ENCODE peak calls at places on chromosomes 7 and 10, in nine cellular contexts. H, J, X, L, D, I, S, W and F are unnamed samples.

GRCh38 chr7:99459087-99459486 is 6.9 kb downstream of the ATP5MF start:
- DNase-seq in H (peak; percentile 32), J (no peak), X (no peak), L (peak; percentile 57), D (peak; percentile 53), I (peak; percentile 43), S (peak; percentile 82), W (no peak), F (peak; percentile 40)

GRCh38 chr10:27319752-27320561 is 79.4 kb upstream of the ACBD5 start:
- DNase-seq in H (peak; percentile 58), J (peak; percentile 59), X (no peak), L (peak; percentile 56), D (no peak), I (no peak), S (peak; percentile 79), W (peak; percentile 23), F (no peak)

GRCh38 chr10:124827474-124827873 is 25.9 kb downstream of the ABRAXAS2 start:
- DNase-seq in H (no peak), J (peak; percentile 10), X (no peak), L (peak; percentile 61), D (peak; percentile 16), I (peak; percentile 47), S (peak; percentile 45), W (peak; percentile 45), F (peak; percentile 51)

GRCh38 chr10:44010873-44011602 is 362.4 kb upstream of the ZNF32 start:
- DNase-seq in H (no peak), J (no peak), X (no peak), L (no peak), D (peak; percentile 97), I (peak; percentile 55), S (no peak), W (no peak), F (peak; percentile 91)

GRCh38 chr10:58280982-58281752 is 12.2 kb downstream of the CISD1 start:
- DNase-seq in H (no peak), J (no peak), X (no peak), L (no peak), D (peak; percentile 55), I (no peak), S (no peak), W (no peak), F (no peak)

GRCh38 chr7:30331338-30331737 is 46.9 kb downstream of the ZNRF2 start:
- DNase-seq in H (no peak), J (no peak), X (no peak), L (peak; percentile 14), D (no peak), I (peak; percentile 61), S (no peak), W (no peak), F (no peak)

GRCh38 chr7:85030893-85031292 is 156.0 kb downstream of the SEMA3D start:
- DNase-seq in H (peak; percentile 37), J (peak; percentile 49), X (peak; percentile 26), L (peak; percentile 80), D (peak; percentile 58), I (peak; percentile 74), S (peak; percentile 56), W (peak; percentile 1), F (peak; percentile 34)

GRCh38 chr10:126839094-126839761 is 66.0 kb upstream of the DOCK1 start:
- DNase-seq in H (no peak), J (peak; percentile 70), X (no peak), L (no peak), D (no peak), I (no peak), S (peak; percentile 30), W (no peak), F (no peak)

GRCh38 chr10:133131053-133131452 is 29.0 kb upstream of the KNDC1 start:
- DNase-seq in H (no peak), J (no peak), X (no peak), L (no peak), D (no peak), I (no peak), S (no peak), W (no peak), F (no peak)

GRCh38 chr10:55822096-55822495 is 539.0 kb downstream of the ZWINT start:
- DNase-seq in H (no peak), J (no peak), X (no peak), L (no peak), D (no peak), I (no peak), S (peak; percentile 66), W (no peak), F (no peak)

GRCh38 chr10:16799621-16800020 is 17.6 kb downstream of the RSU1 start:
- DNase-seq in H (no peak), J (no peak), X (no peak), L (no peak), D (no peak), I (no peak), S (peak; percentile 41), W (no peak), F (no peak)

GRCh38 chr7:15197359-15197977 is 294.9 kb upstream of the DGKB start:
- DNase-seq in H (no peak), J (no peak), X (no peak), L (peak; percentile 17), D (no peak), I (no peak), S (no peak), W (no peak), F (no peak)

GRCh38 chr7:2573747-2574146 is 15.0 kb downstream of the IQCE start:
- DNase-seq in H (no peak), J (no peak), X (no peak), L (no peak), D (no peak), I (no peak), S (no peak), W (no peak), F (no peak)

GRCh38 chr7:55018361-55019328 is at the start of gene EGFR:
- DNase-seq in H (peak; percentile 82), J (peak; percentile 87), X (peak; percentile 40), L (peak; percentile 89), D (peak; percentile 14), I (peak; percentile 76), S (peak; percentile 75), W (peak; percentile 91), F (no peak)

DNA sequence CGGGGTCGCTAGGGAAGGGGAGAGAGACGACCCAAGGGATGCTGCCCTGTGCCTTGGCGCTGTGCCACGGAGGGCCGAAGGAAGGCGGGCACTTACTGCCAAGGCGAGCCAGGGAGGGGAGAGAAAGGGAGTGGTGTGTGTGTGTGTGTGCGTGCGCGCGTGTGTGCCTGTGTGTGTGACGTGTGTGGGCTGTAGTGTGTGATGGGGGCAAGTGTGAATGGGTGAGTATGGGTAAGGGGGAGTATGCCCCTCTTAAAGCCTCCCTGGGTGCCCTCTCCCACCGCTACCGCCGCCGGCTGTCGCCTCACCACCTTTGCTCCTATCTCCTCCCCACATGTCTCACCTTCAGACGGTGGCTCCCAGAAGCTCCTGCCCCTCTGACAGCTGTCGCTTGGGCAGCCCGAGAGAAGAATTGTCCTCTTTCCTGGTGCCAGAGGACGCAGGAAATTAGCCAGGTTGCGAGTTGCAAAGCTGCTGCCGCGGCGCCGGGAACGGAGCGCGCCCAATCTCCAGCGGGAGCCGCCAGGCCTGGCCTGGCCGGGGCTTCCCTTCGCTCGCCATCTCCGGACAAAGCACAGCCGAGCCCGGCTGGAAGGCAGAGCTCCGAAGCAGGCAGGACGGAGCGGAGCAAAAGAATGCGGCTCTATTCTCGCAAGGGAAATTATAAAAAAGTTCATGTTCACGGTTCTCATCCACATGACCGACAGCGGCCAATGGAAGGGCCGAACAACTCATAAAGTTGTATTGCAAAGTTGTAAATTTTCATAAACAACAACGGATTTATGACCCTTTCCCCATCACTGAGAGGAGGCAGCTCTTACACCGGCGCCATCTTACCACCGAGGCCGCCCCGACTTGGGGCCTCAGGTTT is at the start of gene HOXA3:
- DNase-seq in H (no peak), J (no peak), X (no peak), L (peak; percentile 89), D (no peak), I (peak; percentile 72), S (peak; percentile 6), W (peak; percentile 54), F (no peak)
- TF ChIP-seq EZH2phosphoT487 in H (peak; percentile 93), J (no peak), X (no peak), L (no peak), D (no peak), I (no peak), S (peak; percentile 94), W (peak; percentile 85), F (no peak)

GRCh38 chr7:128410092-128410665 is 397 bp upstream of the IMPDH1 start:
- DNase-seq in H (peak; percentile 81), J (peak; percentile 76), X (peak; percentile 48), L (peak; percentile 90), D (peak; percentile 54), I (peak; percentile 62), S (peak; percentile 79), W (peak; percentile 81), F (peak; percentile 18)

GRCh38 chr7:128409435-128410091 is at the start of gene IMPDH1:
- DNase-seq in H (peak; percentile 93), J (peak; percentile 92), X (no peak), L (peak; percentile 88), D (peak; percentile 84), I (peak; percentile 71), S (peak; percentile 83), W (peak; percentile 100), F (peak; percentile 57)

GRCh38 chr7:128406986-128407589 is 2.7 kb downstream of the IMPDH1 start:
- DNase-seq in H (no peak), J (no peak), X (no peak), L (no peak), D (no peak), I (no peak), S (no peak), W (peak; percentile 39), F (no peak)

GRCh38 chr7:128407751-128408708 is 1.8 kb downstream of the IMPDH1 start:
- DNase-seq in H (peak; percentile 52), J (no peak), X (no peak), L (no peak), D (no peak), I (no peak), S (no peak), W (peak; percentile 34), F (no peak)

GRCh38 chr7:128408709-128409434 is 910 bp downstream of the IMPDH1 start:
- DNase-seq in H (peak; percentile 76), J (no peak), X (no peak), L (peak; percentile 57), D (no peak), I (no peak), S (peak; percentile 56), W (peak; percentile 48), F (no peak)
- TF ChIP-seq EZH2phosphoT487 in H (peak; percentile 18), J (no peak), X (no peak), L (no peak), D (no peak), I (no peak), S (no peak), W (no peak), F (no peak)

GRCh38 chr7:110224643-110225042 is 866.3 kb upstream of the LRRN3 start:
- DNase-seq in H (no peak), J (no peak), X (no peak), L (no peak), D (no peak), I (peak; percentile 18), S (no peak), W (peak; percentile 3), F (no peak)
- TF ChIP-seq EZH2phosphoT487 in H (no peak), J (no peak), X (no peak), L (no peak), D (no peak), I (no peak), S (no peak), W (no peak), F (no peak)

DNA sequence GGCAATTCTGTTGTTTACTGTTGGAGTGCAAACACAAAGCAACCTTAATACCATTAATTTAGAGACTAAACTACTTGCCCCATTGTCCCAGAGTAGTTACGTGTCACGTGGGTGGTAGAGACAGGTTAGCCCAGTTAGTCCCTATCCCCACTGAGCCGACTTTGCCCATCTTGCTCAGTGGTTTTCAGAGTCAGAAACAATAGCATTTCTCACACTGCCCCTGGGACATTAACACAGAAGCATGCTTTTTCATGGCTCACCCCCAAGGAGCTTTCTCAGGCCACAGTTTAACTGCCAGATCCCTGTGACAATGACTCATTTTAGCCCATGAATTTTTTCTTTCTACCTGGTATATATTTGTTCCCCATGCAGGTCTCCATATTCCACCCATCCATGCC is 271.0 kb downstream of the POU6F2 start:
- DNase-seq in H (peak; percentile 10), J (no peak), X (no peak), L (no peak), D (no peak), I (no peak), S (no peak), W (no peak), F (no peak)
- TF ChIP-seq EZH2phosphoT487 in H (no peak), J (no peak), X (no peak), L (no peak), D (no peak), I (no peak), S (no peak), W (no peak), F (no peak)